ENCODE peak calls at places on chromosomes 1 and 21, in four cellular contexts. V is breast epithelium, W is cardiac muscle cell, U is adrenal gland. E is an unnamed sample.
A peak's percentile ranks its signal among the peaks of the same experiment; 100 is the strongest.

GRCh38 chr1:8845104-8846097 is 28.0 kb upstream of the RERE start:
- DNase-seq in V (no peak), W (no peak), U (no peak), E (no peak)

GRCh38 chr1:63405021-63405420 is 37.6 kb downstream of the ALG6 start:
- DNase-seq in V (no peak), W (no peak), U (no peak), E (no peak)

GRCh38 chr1:19122668-19123067 is 87.4 kb downstream of the UBR4 start:
- DNase-seq in V (no peak), W (peak; percentile 37), U (no peak), E (no peak)

GRCh38 chr1:196538473-196538872 is 69.8 kb downstream of the KCNT2 start:
- DNase-seq in V (no peak), W (no peak), U (no peak), E (no peak)

GRCh38 chr1:221510793-221511503 is 230.9 kb downstream of the DUSP10 start:
- DNase-seq in V (no peak), W (no peak), U (no peak), E (no peak)

GRCh38 chr1:206890690-206891089 is 6.6 kb upstream of the IL24 start:
- DNase-seq in V (no peak), W (peak; percentile 94), U (peak; percentile 51), E (no peak)

GRCh38 chr21:33587792-33588484 is 546 bp downstream of the DONSON start:
- DNase-seq in V (no peak), W (peak; percentile 41), U (peak; percentile 49), E (no peak)

GRCh38 chr1:234369784-234370183 is 3.5 kb upstream of the COA6 start:
- DNase-seq in V (no peak), W (peak; percentile 31), U (no peak), E (no peak)

GRCh38 chr1:202516434-202516877 is 168.0 kb downstream of the PPP1R12B start:
- DNase-seq in V (no peak), W (no peak), U (no peak), E (no peak)

GRCh38 chr1:47984175-47984789 is 12.9 kb downstream of the TRABD2B start:
- DNase-seq in V (no peak), W (peak; percentile 9), U (no peak), E (no peak)

GRCh38 chr1:235741294-235741693 is 91.7 kb upstream of the GNG4 start:
- DNase-seq in V (no peak), W (peak; percentile 80), U (no peak), E (no peak)
- TF ChIP-seq CTCF in V (no peak), W (no peak), U (no peak), E (no peak)

GRCh38 chr1:43705982-43706597 is 1.2 kb upstream of the ST3GAL3 start:
- DNase-seq in V (no peak), W (no peak), U (no peak), E (no peak)
- H3K4me3 ChIP-seq in V (no peak overlapping the region), W (peak overlapping the region; percentile 88), U (no peak overlapping the region), E (peak overlapping the region; percentile 68)

DNA sequence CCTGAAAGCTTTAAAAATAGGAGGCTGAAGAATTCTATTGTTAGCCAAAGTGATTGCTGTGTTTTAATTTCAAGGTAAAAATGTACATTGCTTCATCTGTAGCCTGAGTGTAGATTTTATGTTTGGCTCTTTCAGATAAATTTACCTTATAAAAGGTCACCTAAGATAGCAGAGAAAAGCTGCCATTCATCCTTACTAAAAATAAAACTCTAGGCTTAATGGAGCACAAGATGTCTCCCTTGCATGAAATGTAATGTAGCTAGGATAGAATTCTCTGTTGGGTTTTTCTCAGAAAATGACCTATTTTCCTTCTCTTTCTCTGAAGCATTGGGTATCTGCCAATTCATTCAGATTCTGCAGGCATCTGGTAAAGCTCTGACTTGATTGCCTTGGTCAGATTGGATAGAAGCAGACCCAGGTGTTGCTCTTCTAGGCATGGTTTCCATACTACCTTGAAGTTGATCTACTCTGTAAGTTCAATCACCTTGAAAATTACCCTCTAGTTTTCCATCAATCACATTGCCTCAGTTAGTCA is 176.6 kb upstream of the GORAB start:
- DNase-seq in V (no peak), W (no peak), U (no peak), E (no peak)
- TF ChIP-seq CTCF in V (no peak), W (no peak), U (no peak), E (no peak)

GRCh38 chr1:87864676-87865075 is 536.0 kb downstream of the LMO4 start:
- DNase-seq in V (no peak), W (no peak), U (no peak), E (no peak)

GRCh38 chr1:87866416-87866815 is 537.7 kb downstream of the LMO4 start:
- DNase-seq in V (no peak), W (no peak), U (no peak), E (no peak)

GRCh38 chr1:87867631-87868030 is 539.0 kb downstream of the LMO4 start:
- DNase-seq in V (no peak), W (peak; percentile 30), U (no peak), E (no peak)

GRCh38 chr1:87863317-87863716 is 534.6 kb downstream of the LMO4 start:
- DNase-seq in V (no peak), W (no peak), U (no peak), E (no peak)
- H3K4me3 ChIP-seq in V (no peak overlapping the region), W (no peak overlapping the region), U (no peak overlapping the region), E (no peak overlapping the region)

GRCh38 chr1:217311766-217312165 is 319.1 kb downstream of the GPATCH2 start:
- DNase-seq in V (no peak), W (peak; percentile 44), U (no peak), E (no peak)
- TF ChIP-seq CTCF in V (no peak), W (peak; percentile 34), U (no peak), E (no peak)

GRCh38 chr1:111141803-111142202 is 1.8 kb downstream of the CEPT1 start:
- DNase-seq in V (no peak), W (no peak), U (no peak), E (no peak)
- H3K4me3 ChIP-seq in V (no peak overlapping the region), W (no peak overlapping the region), U (no peak overlapping the region), E (peak overlapping the region; percentile 74)

DNA sequence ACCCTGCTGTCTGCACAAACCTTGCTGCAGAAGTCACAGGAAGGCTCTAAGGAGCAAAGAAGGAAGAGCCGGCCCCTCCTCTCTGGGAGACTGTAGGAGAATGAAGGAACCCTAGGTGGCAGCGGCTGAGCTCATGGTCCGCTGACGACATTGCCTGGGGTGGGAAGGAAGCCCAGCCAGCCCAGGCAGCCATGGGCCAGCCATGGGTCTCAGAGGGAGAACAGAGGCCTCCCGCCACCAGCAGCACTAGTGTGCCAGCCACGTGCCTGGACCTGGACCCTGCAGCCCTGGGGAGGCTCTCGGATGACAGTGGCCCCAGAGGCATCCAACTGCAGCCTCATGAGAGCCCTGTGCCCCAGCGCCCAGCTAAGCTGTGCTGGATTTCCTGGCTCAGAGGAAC is 49.2 kb upstream of the POFUT2 start:
- DNase-seq in V (no peak), W (peak; percentile 70), U (no peak), E (no peak)
- TF ChIP-seq CTCF in V (no peak), W (no peak), U (no peak), E (no peak)

GRCh38 chr1:15756143-15757015 is 2.2 kb upstream of the FBLIM1 start:
- DNase-seq in V (peak; percentile 66), W (no peak), U (no peak), E (no peak)
- H3K4me3 ChIP-seq in V (peak overlapping the region; percentile 86), W (no peak overlapping the region), U (no peak overlapping the region), E (no peak overlapping the region)

GRCh38 chr1:15524283-15525042 is 448 bp upstream of the CASP9 start:
- DNase-seq in V (peak; percentile 99), W (peak; percentile 99), U (peak; percentile 100), E (peak; percentile 100)

GRCh38 chr1:15526021-15526489 is 593 bp upstream of the DNAJC16 start:
- DNase-seq in V (peak; percentile 47), W (no peak), U (peak; percentile 67), E (no peak)

GRCh38 chr1:15525043-15525958 is 1.3 kb upstream of the CASP9 start:
- DNase-seq in V (peak; percentile 31), W (no peak), U (peak; percentile 100), E (no peak)

GRCh38 chr1:15523922-15524282 is at the start of gene CASP9:
- DNase-seq in V (no peak), W (no peak), U (no peak), E (no peak)

DNA sequence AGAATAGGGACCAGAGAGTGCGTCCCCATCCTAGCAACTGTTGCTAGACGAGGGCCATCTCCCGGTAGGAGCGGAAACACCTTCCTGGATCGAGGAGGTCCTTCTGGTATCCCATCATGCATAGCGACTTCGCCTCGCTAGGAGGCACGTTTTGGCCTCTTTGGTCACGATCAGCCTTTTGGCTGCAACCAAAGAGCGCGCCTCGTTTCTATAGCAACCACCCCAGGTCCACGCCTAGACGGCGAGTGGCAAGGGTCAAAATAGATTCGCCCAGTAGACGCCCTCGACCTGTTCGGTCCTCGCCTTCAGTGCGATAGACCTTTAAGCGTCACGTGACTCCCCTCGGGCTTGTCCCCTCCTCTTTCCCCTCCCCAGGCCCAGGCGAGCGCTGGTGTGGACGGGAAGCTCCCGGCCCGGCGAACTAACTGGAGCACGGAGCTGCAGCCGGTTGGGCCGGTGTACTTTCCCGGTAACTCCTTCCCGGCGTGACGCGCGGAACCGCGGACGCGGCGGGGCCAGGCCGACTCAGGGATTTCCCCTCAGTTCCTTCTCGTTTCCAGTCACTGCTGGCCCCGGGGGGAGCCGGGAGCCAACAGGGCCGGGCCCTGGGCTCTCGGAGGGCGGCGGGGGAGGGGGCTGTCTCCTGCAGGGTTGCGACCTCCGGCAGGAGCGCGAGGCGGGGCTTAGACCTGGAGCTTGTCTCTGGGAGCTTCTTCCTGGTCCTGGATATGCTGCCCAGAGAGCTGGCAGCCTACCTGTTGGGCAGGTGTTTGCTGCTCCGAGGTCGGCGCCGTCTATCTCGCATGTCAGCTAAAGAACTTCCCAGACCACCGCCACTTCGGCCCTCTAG is at the start of gene DNAJC16:
- DNase-seq in V (peak; percentile 99), W (peak; percentile 100), U (peak; percentile 100), E (peak; percentile 100)
- TF ChIP-seq CTCF in V (peak; percentile 27), W (peak; percentile 27), U (peak; percentile 29), E (no peak)

GRCh38 chr1:163069142-163069541 is at the start of gene RGS4:
- DNase-seq in V (no peak), W (peak; percentile 97), U (peak; percentile 52), E (no peak)

GRCh38 chr1:163069655-163070277 is 605 bp downstream of the RGS4 start:
- DNase-seq in V (no peak), W (no peak), U (no peak), E (no peak)

GRCh38 chr1:163074004-163074403 is 4.8 kb downstream of the RGS4 start:
- DNase-seq in V (no peak), W (no peak), U (no peak), E (no peak)

GRCh38 chr1:163072658-163073057 is 3.5 kb downstream of the RGS4 start:
- DNase-seq in V (no peak), W (no peak), U (no peak), E (no peak)

GRCh38 chr1:163071381-163072255 is 2.5 kb downstream of the RGS4 start:
- DNase-seq in V (no peak), W (peak; percentile 91), U (peak; percentile 84), E (no peak)
- H3K4me3 ChIP-seq in V (no peak overlapping the region), W (no peak overlapping the region), U (no peak overlapping the region), E (peak overlapping the region; percentile 42)